ENCODE peak calls at places on chromosomes 13 and 19, in four cellular contexts. U is K562, F is H1, B is GM12878. Z is an unnamed sample.

GRCh38 chr13:29081697-29082440 is 261.7 kb downstream of the MTUS2 start:
- DNase-seq in F (no peak), B (no peak), U (no peak), Z (no peak)

GRCh38 chr19:45509692-45510015 is 2.4 kb downstream of the VASP start:
- DNase-seq in U (no peak), B (no peak), F (no peak), Z (no peak)

GRCh38 chr13:76832258-76832988 is 53.8 kb downstream of the KCTD12 start:
- DNase-seq in F (no peak), U (no peak), B (no peak), Z (no peak)

GRCh38 chr19:1942078-1942933 is 1.3 kb downstream of the CSNK1G2 start:
- DNase-seq in U (peak; percentile 83), B (peak; percentile 42), F (no peak), Z (peak; percentile 89)

GRCh38 chr13:74987124-74987690 is 494.8 kb downstream of the TBC1D4 start:
- DNase-seq in U (no peak), F (no peak), B (no peak), Z (no peak)

GRCh38 chr13:111511805-111512504 is 191.5 kb downstream of the TEX29 start:
- DNase-seq in F (no peak), B (no peak), U (no peak), Z (no peak)

GRCh38 chr19:38707512-38708114 is 36.7 kb downstream of the CAPN12 start:
- DNase-seq in U (no peak), B (no peak), F (no peak), Z (no peak)

GRCh38 chr13:85654227-85654626 is 145.0 kb downstream of the SLITRK6 start:
- DNase-seq in U (no peak), F (no peak), B (no peak), Z (peak; percentile 21)

GRCh38 chr19:45815501-45816216 is 551 bp upstream of the RSPH6A start:
- DNase-seq in F (peak; percentile 67), U (no peak), B (no peak), Z (peak; percentile 62)

GRCh38 chr19:53960886-53961285 is 1.9 kb upstream of the CACNG8 start:
- DNase-seq in F (no peak), B (no peak), U (no peak), Z (no peak)

GRCh38 chr19:55442372-55443044 is 592 bp downstream of the SHISA7 start:
- DNase-seq in B (no peak), F (no peak), U (peak; percentile 27), Z (peak; percentile 59)

GRCh38 chr19:13172335-13173128 is 22.3 kb downstream of the IER2 start:
- DNase-seq in B (no peak), U (peak; percentile 67), F (no peak), Z (peak; percentile 74)

GRCh38 chr13:75236774-75237173 is 245.2 kb downstream of the TBC1D4 start:
- DNase-seq in U (no peak), F (no peak), B (no peak), Z (no peak)

GRCh38 chr13:69324109-69324886 is 783.3 kb upstream of the ATXN8OS start:
- DNase-seq in U (no peak), F (no peak), B (no peak), Z (peak; percentile 12)

GRCh38 chr13:69657676-69658075 is 449.9 kb upstream of the ATXN8OS start:
- DNase-seq in B (no peak), U (no peak), F (no peak), Z (no peak)

GRCh38 chr19:54430306-54431254 is 15.3 kb downstream of the TTYH1 start:
- DNase-seq in B (no peak), F (no peak), U (peak; percentile 81), Z (peak; percentile 86)

GRCh38 chr19:10271543-10272086 is 695 bp downstream of the ICAM1 start:
- DNase-seq in U (peak; percentile 28), B (no peak), F (no peak), Z (peak; percentile 34)

DNA sequence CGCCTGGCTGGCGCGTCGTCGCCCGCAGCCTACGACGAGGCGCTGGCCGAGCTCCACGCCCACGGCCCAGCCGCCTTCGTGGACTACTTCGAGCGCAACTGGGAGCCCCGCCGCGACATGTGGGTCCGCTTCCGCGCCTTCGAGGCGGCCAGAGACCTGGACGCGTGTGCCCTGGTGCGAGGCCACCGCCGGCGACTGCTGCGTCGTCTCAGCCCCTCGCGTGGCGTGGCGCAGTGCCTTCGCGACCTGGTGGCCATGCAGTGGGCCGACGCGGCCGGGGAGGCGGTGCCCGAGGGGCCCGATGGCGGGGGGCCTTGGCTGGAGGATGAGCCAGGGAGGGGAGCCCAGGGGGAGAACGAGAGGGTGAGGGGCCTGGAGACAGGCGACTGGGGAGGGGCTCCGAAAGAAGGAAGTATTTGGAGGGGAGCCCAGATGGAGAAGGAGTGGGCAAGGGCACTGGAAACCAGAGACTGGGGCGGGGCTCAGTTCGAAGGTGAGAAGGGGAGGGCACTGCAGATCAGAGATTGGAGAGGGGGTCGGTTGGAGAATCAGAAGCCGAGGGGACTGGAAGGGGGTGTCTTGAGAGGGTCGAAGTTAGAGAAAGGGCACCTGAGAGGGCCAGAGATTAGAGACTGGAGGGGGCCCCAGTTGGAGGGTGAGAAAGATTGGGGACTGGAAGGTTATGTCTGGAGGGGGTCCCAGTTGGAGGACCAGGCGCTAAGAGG is 24.8 kb downstream of the ZSWIM9 start:
- DNase-seq in F (no peak), B (no peak), U (no peak), Z (peak; percentile 24)
- H3K4me2 ChIP-seq in F (no peak overlapping the region), B (no peak overlapping the region), U (no peak overlapping the region), Z (no peak overlapping the region)

GRCh38 chr13:40667622-40667978 is 1.2 kb upstream of the FOXO1 start:
- DNase-seq in U (no peak), B (no peak), F (no peak), Z (no peak)

GRCh38 chr13:40673061-40673397 is 6.6 kb upstream of the FOXO1 start:
- DNase-seq in B (no peak), F (no peak), U (no peak), Z (no peak)

GRCh38 chr13:40668335-40668734 is 1.9 kb upstream of the FOXO1 start:
- DNase-seq in F (no peak), U (peak; percentile 57), B (no peak), Z (no peak)

GRCh38 chr13:40672310-40673060 is 6.0 kb upstream of the FOXO1 start:
- DNase-seq in B (no peak), F (no peak), U (peak; percentile 84), Z (peak; percentile 59)

GRCh38 chr13:40670307-40670706 is 3.9 kb upstream of the FOXO1 start:
- DNase-seq in B (no peak), F (no peak), U (no peak), Z (no peak)
- TF ChIP-seq EP300 in B (no peak), F (no peak), U (no peak), Z (no peak)

GRCh38 chr19:17289489-17289888 is 7.8 kb downstream of the ANKLE1 start:
- DNase-seq in B (no peak), F (no peak), U (peak; percentile 99), Z (peak; percentile 96)
- TF ChIP-seq NRF1 in B (no peak), F (no peak), U (no peak), Z (no peak)

GRCh38 chr13:49456156-49456555 is 12.1 kb downstream of the SETDB2 start:
- DNase-seq in B (no peak), F (no peak), U (no peak), Z (no peak)
- H3K4me2 ChIP-seq in B (no peak overlapping the region), F (no peak overlapping the region), U (no peak overlapping the region), Z (no peak overlapping the region)

GRCh38 chr19:51703655-51704515 is 10.8 kb downstream of the SPACA6 start:
- DNase-seq in U (peak; percentile 97), F (peak; percentile 75), B (peak; percentile 45), Z (peak; percentile 99)
- TF ChIP-seq EP300 in U (no peak), F (no peak), B (no peak), Z (no peak)

DNA sequence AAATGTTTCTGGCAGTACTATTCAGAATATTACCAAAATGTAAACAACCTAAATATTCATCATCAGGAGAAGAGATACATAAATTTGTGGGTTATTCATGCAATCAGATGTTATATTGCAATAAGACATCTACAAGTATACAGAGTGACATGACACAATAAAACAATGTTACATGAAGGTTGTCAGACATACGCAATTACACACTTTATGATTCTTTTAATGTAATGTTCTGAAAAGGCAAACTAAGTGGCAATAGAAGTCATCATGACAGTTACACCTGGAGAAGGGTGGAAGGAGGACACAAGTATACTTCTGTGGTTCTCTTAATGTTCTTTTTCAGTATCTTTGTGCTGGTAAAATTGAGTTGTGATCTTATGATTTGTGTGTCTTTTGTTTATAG is 95.8 kb upstream of the PRR20A start:
- DNase-seq in B (no peak), F (no peak), U (no peak), Z (no peak)
- TF ChIP-seq NRF1 in B (no peak), F (no peak), U (no peak), Z (no peak)

GRCh38 chr13:99980201-99981114 is 1.1 kb upstream of the ZIC2 start:
- DNase-seq in F (no peak), B (no peak), U (peak; percentile 90), Z (peak; percentile 85)

GRCh38 chr13:99977912-99978780 is 3.4 kb upstream of the ZIC2 start:
- DNase-seq in U (no peak), B (no peak), F (no peak), Z (peak; percentile 29)

GRCh38 chr13:99981115-99982020 is at the start of gene ZIC2:
- DNase-seq in B (no peak), F (no peak), U (peak; percentile 81), Z (peak; percentile 66)

GRCh38 chr13:99978781-99979452 is 2.7 kb upstream of the ZIC2 start:
- DNase-seq in U (no peak), B (no peak), F (no peak), Z (peak; percentile 49)

GRCh38 chr13:99979453-99980200 is 2.0 kb upstream of the ZIC2 start:
- DNase-seq in B (no peak), F (no peak), U (peak; percentile 28), Z (peak; percentile 56)
- H3K4me2 ChIP-seq in B (peak overlapping the region; percentile 59), F (peak overlapping the region; percentile 73), U (peak overlapping the region; percentile 69), Z (peak overlapping the region; percentile 71)

DNA sequence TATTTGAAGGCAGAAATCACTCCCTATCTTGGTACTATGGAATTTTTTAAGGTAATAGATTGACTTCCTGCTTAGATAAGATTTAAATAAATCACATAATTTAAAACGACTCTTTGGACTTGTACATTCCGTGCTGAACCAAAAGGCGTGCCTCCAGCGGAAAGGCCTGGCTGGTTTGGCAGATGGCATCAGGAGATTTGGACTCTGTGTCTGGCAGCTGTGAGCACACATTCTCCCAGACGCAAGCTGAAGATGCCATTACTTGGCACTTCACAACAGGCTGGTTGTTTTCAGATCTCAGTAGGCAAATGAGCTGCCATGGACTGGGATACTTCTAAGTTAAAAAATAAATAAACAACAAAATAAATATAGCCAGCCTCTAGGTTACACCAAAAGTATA is 104.5 kb upstream of the SLC15A1 start:
- DNase-seq in F (no peak), U (no peak), B (no peak), Z (peak; percentile 39)
- TF ChIP-seq EP300 in F (no peak), U (no peak), B (no peak), Z (no peak)

Z was measured in SK-N-SH.